ENCODE peak calls at places on chromosomes 16 and 17, in five cellular contexts. Y, E, H, O and J are unnamed samples.

GRCh38 chr17:32621612-32622312 is 135.0 kb downstream of the CDK5R1 start:
- DNase-seq in Y (no peak), E (peak), H (no peak), O (no peak), J (peak)

GRCh38 chr17:49290690-49291326 is 60.2 kb upstream of the PHOSPHO1 start:
- DNase-seq in Y (no peak), E (peak), H (no peak), O (no peak), J (peak)

GRCh38 chr16:57734925-57735754 is 430 bp upstream of the KATNB1 start:
- DNase-seq in Y (peak), E (peak), H (peak), O (peak), J (peak)

GRCh38 chr17:83065660-83066542 is 13.5 kb upstream of the METRNL start:
- DNase-seq in Y (no peak), E (no peak), H (no peak), O (peak), J (peak)

GRCh38 chr16:70674221-70675014 is 11.4 kb downstream of the MTSS2 start:
- DNase-seq in Y (no peak), E (no peak), H (no peak), O (no peak), J (no peak)

GRCh38 chr17:65537845-65538678 is 23.4 kb downstream of the AXIN2 start:
- DNase-seq in Y (no peak), E (no peak), H (peak), O (no peak), J (peak)

GRCh38 chr16:7888421-7888820 is 555.8 kb downstream of the RBFOX1 start:
- DNase-seq in Y (no peak), E (peak), H (no peak), O (no peak), J (no peak)

GRCh38 chr17:27384261-27384701 is 72.0 kb upstream of the KSR1 start:
- DNase-seq in Y (no peak), E (no peak), H (no peak), O (no peak), J (no peak)

GRCh38 chr16:87317766-87318121 is 552 bp upstream of the C16orf95 start:
- DNase-seq in Y (no peak), E (no peak), H (no peak), O (peak), J (peak)

GRCh38 chr16:47617732-47618131 is 156.6 kb downstream of the PHKB start:
- DNase-seq in Y (no peak), E (peak), H (no peak), O (no peak), J (no peak)

GRCh38 chr17:51029142-51029541 is 91.5 kb downstream of the SPAG9 start:
- DNase-seq in Y (no peak), E (no peak), H (no peak), O (no peak), J (no peak)

GRCh38 chr17:51258756-51259573 is 884 bp downstream of the MBTD1 start:
- DNase-seq in Y (no peak), E (no peak), H (no peak), O (peak), J (peak)

GRCh38 chr16:19393226-19394074 is 24.2 kb upstream of the TMC5 start:
- DNase-seq in Y (no peak), E (peak), H (no peak), O (peak), J (no peak)

GRCh38 chr16:70482624-70483023 is 28.2 kb downstream of the FCSK start:
- DNase-seq in Y (no peak), E (no peak), H (no peak), O (no peak), J (peak)

GRCh38 chr17:27651411-27652345 is 20.7 kb downstream of the LGALS9 start:
- DNase-seq in Y (peak), E (peak), H (peak), O (peak), J (no peak)

GRCh38 chr16:1984347-1985225 is 593 bp downstream of the GFER start:
- DNase-seq in Y (no peak), E (peak), H (no peak), O (peak), J (peak)

GRCh38 chr16:71647391-71647790 is 21.4 kb downstream of the MARVELD3 start:
- DNase-seq in Y (no peak), E (no peak), H (no peak), O (no peak), J (no peak)

GRCh38 chr17:66654341-66654740 is 180.6 kb upstream of the CACNG5 start:
- DNase-seq in Y (no peak), E (no peak), H (no peak), O (no peak), J (no peak)

GRCh38 chr16:15548482-15548891 is 94.5 kb downstream of the MARF1 start:
- DNase-seq in Y (no peak), E (no peak), H (no peak), O (no peak), J (no peak)

GRCh38 chr16:19143241-19143640 is 24.8 kb upstream of the SYT17 start:
- DNase-seq in Y (no peak), E (no peak), H (no peak), O (no peak), J (no peak)

GRCh38 chr17:68540981-68541380 is 28.8 kb downstream of the PRKAR1A start:
- DNase-seq in Y (no peak), E (no peak), H (no peak), O (no peak), J (no peak)

GRCh38 chr16:886802-887731 is 83.7 kb downstream of the LMF1 start:
- DNase-seq in Y (no peak), E (peak), H (no peak), O (peak), J (peak)

GRCh38 chr17:83119987-83120864 is 40.8 kb downstream of the METRNL start:
- DNase-seq in Y (no peak), E (no peak), H (no peak), O (no peak), J (peak)

GRCh38 chr16:4360538-4361021 is 9.5 kb upstream of the PAM16 start:
- DNase-seq in Y (no peak), E (peak), H (no peak), O (peak), J (peak)

GRCh38 chr16:4361033-4361943 is 10.2 kb upstream of the PAM16 start:
- DNase-seq in Y (no peak), E (no peak), H (no peak), O (no peak), J (no peak)

GRCh38 chr16:4358236-4358635 is 7.1 kb upstream of the PAM16 start:
- DNase-seq in Y (no peak), E (no peak), H (no peak), O (no peak), J (no peak)

GRCh38 chr16:4358831-4359561 is 7.9 kb upstream of the PAM16 start:
- DNase-seq in Y (peak), E (peak), H (peak), O (no peak), J (peak)

DNA sequence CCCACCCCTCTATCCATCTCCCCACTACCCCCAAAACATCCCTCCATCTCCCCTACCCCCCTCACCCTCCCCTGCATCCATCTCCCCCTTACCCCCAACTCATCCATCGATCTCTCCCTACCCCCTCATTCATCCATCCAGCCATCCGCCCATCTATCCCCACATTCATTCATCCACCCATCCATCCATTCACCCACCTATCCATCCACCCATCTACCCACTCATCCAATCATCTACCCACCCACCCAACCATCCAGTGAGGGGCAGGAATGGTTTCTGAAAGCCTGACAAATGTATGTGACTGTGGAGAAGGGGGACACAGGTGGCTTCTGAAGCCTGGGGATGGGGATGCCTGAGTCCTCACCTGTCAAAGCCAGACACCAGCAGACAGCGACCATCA is 8.8 kb upstream of the PAM16 start:
- DNase-seq in Y (no peak), E (no peak), H (no peak), O (no peak), J (no peak)
- H3K4me3 ChIP-seq in Y (no peak), E (no peak), H (no peak), O (no peak), J (no peak)

GRCh38 chr17:40724656-40725055 is 21.1 kb upstream of the KRT24 start:
- DNase-seq in Y (no peak), E (no peak), H (no peak), O (no peak), J (no peak)

GRCh38 chr17:40722146-40722720 is 18.7 kb upstream of the KRT24 start:
- DNase-seq in Y (no peak), E (no peak), H (no peak), O (no peak), J (no peak)

GRCh38 chr17:40726919-40727318 is 23.4 kb upstream of the KRT24 start:
- DNase-seq in Y (no peak), E (peak), H (no peak), O (no peak), J (peak)

GRCh38 chr17:40730974-40731373 is 24.2 kb downstream of the KRT25 start:
- DNase-seq in Y (no peak), E (no peak), H (no peak), O (no peak), J (no peak)

GRCh38 chr17:40727447-40728231 is 24.1 kb upstream of the KRT24 start:
- DNase-seq in Y (no peak), E (no peak), H (no peak), O (no peak), J (no peak)
- H3K4me3 ChIP-seq in Y (no peak), E (no peak), H (no peak), O (no peak), J (no peak)

GRCh38 chr17:1643293-1643998 is 2.1 kb downstream of the SCARF1 start:
- DNase-seq in Y (peak), E (peak), H (peak), O (peak), J (peak)

GRCh38 chr17:1643999-1644492 is 1.5 kb downstream of the SCARF1 start:
- DNase-seq in Y (no peak), E (no peak), H (no peak), O (no peak), J (peak)

GRCh38 chr17:1646199-1646875 is 805 bp upstream of the SCARF1 start:
- DNase-seq in Y (no peak), E (no peak), H (no peak), O (no peak), J (peak)

GRCh38 chr17:1645207-1646171 is at the start of gene SCARF1:
- DNase-seq in Y (no peak), E (no peak), H (no peak), O (no peak), J (peak)

DNA sequence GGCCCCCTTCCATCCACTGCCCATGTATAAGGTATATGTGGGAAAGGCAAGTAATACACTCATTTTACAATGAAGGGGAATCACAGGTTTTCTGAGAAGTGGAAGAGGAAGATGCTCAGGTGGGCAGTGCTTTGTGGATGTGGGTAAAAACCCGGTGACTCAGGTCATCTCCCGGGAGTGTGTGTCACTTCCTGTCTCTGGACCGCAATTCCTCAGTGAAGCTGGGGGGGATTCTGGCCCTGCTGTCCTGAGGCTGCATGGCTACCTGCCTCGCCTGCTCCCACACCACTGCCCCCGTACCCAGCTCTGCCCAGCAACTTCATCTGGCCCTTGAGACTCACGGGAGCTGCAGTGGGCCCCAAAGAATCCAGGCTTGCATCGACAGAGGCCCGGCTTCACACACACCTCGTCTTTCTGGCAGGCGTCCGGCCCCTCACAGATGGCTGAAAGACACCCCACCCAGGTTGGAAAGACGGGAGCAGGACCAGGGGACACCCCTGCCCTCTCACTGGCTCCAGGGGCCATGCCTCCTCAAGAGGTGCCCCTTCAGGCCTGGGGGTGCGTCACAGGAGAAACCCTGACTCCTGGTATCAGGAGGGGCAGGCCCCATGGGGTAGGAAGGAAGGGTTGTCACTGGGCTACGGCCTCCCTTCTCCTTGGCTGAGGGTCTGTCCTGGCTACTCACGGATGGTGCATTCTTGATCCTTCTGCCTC is 882 bp downstream of the SCARF1 start:
- DNase-seq in Y (no peak), E (no peak), H (no peak), O (no peak), J (peak)
- H3K4me3 ChIP-seq in Y (peak), E (no peak), H (no peak), O (no peak), J (no peak)

DNA sequence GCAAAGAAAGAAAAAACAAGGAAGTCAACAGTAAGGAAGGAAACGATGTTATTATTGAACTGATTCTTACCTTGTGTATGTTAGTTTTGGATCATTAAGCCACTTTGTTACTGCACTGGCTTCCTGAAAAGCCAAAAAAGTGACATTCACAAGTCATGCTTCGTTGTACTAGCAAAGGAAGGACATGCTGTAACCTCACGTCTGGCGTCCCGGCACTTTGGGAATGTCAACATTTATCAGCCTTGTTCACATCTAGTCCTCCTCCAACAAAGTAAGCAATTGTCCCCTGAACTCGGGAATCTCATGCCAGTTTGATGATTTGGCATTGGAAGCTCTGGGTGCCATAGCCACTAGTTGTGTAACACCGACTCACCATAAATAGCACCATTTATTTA is 731 bp upstream of the MKS1 start:
- DNase-seq in Y (no peak), E (no peak), H (no peak), O (no peak), J (no peak)
- H3K4me3 ChIP-seq in Y (peak), E (peak), H (peak), O (peak), J (no peak)